ENCODE peak calls at places on chromosomes 13 and 19, in four cellular contexts. O, D, W and J are unnamed samples.
A peak's percentile ranks its signal among the peaks of the same experiment; 100 is the strongest.

GRCh38 chr13:26168835-26169234 is 53.3 kb downstream of the RNF6 start:
- DNase-seq in O (no peak), D (no peak), W (no peak), J (no peak)

GRCh38 chr13:78689011-78689410 is 30.1 kb upstream of the OBI1 start:
- DNase-seq in O (no peak), D (no peak), W (no peak), J (no peak)

GRCh38 chr19:2529473-2529918 is 53.6 kb downstream of the GADD45B start:
- DNase-seq in O (no peak), D (no peak), W (no peak), J (no peak)

GRCh38 chr13:77138813-77139212 is 111.9 kb upstream of the FBXL3 start:
- DNase-seq in O (no peak), D (no peak), W (no peak), J (no peak)

GRCh38 chr13:110521946-110522345 is 39.6 kb downstream of the RAB20 start:
- DNase-seq in O (no peak), D (no peak), W (no peak), J (no peak)

GRCh38 chr13:44622701-44623100 is 46.6 kb upstream of the TSC22D1 start:
- DNase-seq in O (no peak), D (no peak), W (no peak), J (no peak)

GRCh38 chr13:40376867-40377266 is 289.6 kb downstream of the FOXO1 start:
- DNase-seq in O (no peak), D (peak; percentile 69), W (peak; percentile 34), J (no peak)

GRCh38 chr19:18349524-18350128 is 9.2 kb downstream of the PGPEP1 start:
- DNase-seq in O (no peak), D (no peak), W (peak; percentile 53), J (no peak)

GRCh38 chr13:76885203-76886004 is 801 bp downstream of the KCTD12 start:
- DNase-seq in O (peak; percentile 44), D (peak; percentile 92), W (peak; percentile 77), J (peak; percentile 28)

GRCh38 chr13:113058129-113058987 is 47.2 kb upstream of the F7 start:
- DNase-seq in O (no peak), D (no peak), W (no peak), J (no peak)

GRCh38 chr13:110424596-110425443 is 117.7 kb downstream of the COL4A2 start:
- DNase-seq in O (no peak), D (no peak), W (no peak), J (no peak)

GRCh38 chr19:27746691-27747380 is 1466.1 kb downstream of the UQCRFS1 start:
- DNase-seq in O (peak; percentile 49), D (peak; percentile 69), W (no peak), J (peak; percentile 51)

GRCh38 chr13:113536461-113537110 is 46.1 kb upstream of the DCUN1D2 start:
- DNase-seq in O (no peak), D (no peak), W (no peak), J (no peak)

GRCh38 chr19:29860492-29860891 is 48.7 kb downstream of the CCNE1 start:
- DNase-seq in O (no peak), D (no peak), W (no peak), J (no peak)

GRCh38 chr19:15268192-15268927 is 36.1 kb upstream of the EPHX3 start:
- DNase-seq in O (no peak), D (no peak), W (no peak), J (no peak)

GRCh38 chr13:94950303-94950702 is 238.0 kb upstream of the SOX21 start:
- DNase-seq in O (peak; percentile 30), D (no peak), W (no peak), J (no peak)

GRCh38 chr19:19429361-19429760 is 23.9 kb downstream of the GATAD2A start:
- DNase-seq in O (no peak), D (no peak), W (no peak), J (no peak)

GRCh38 chr19:41753159-41753558 is 2.2 kb upstream of the CEACAM6 start:
- DNase-seq in O (peak; percentile 28), D (no peak), W (no peak), J (no peak)

GRCh38 chr13:46698015-46698414 is 98.9 kb downstream of the ESD start:
- DNase-seq in O (no peak), D (no peak), W (peak; percentile 47), J (peak; percentile 15)

GRCh38 chr13:48643159-48643558 is 10.6 kb upstream of the CYSLTR2 start:
- DNase-seq in O (no peak), D (no peak), W (no peak), J (no peak)

GRCh38 chr13:48644951-48645350 is 8.8 kb upstream of the CYSLTR2 start:
- DNase-seq in O (no peak), D (no peak), W (no peak), J (no peak)

GRCh38 chr13:48645845-48646244 is 7.9 kb upstream of the CYSLTR2 start:
- DNase-seq in O (no peak), D (no peak), W (no peak), J (no peak)

GRCh38 chr13:48642061-48642460 is 11.7 kb upstream of the CYSLTR2 start:
- DNase-seq in O (no peak), D (no peak), W (no peak), J (no peak)

GRCh38 chr13:48644141-48644540 is 9.6 kb upstream of the CYSLTR2 start:
- DNase-seq in O (no peak), D (no peak), W (no peak), J (no peak)
- H3K4me1 ChIP-seq in O (no peaks in the 10 kb centered on the region), D (no peaks in the 10 kb centered on the region), W (no peaks in the 10 kb centered on the region), J (no peaks in the 10 kb centered on the region)

GRCh38 chr19:10946964-10947657 is 13.7 kb upstream of the SMARCA4 start:
- DNase-seq in O (no peak), D (no peak), W (no peak), J (no peak)
- H3K4me1 ChIP-seq in O (no peaks in the 10 kb centered on the region), D (peaks cover 10% of the 10 kb centered on the region), W (no peaks in the 10 kb centered on the region), J (no peaks in the 10 kb centered on the region)

GRCh38 chr19:13092206-13092605 is 10.5 kb downstream of the LYL1 start:
- DNase-seq in O (no peak), D (no peak), W (no peak), J (peak; percentile 62)
- H3K4me1 ChIP-seq in O (peaks cover 27% of the 10 kb centered on the region), D (peaks cover 76% of the 10 kb centered on the region), W (peaks cover 50% of the 10 kb centered on the region), J (peaks cover 53% of the 10 kb centered on the region)

GRCh38 chr19:13056052-13056660 is 46.5 kb downstream of the LYL1 start:
- DNase-seq in O (no peak), D (no peak), W (peak; percentile 86), J (peak; percentile 87)
- H3K4me1 ChIP-seq in O (peaks cover 65% of the 10 kb centered on the region), D (peaks cover 100% of the 10 kb centered on the region), W (peaks cover 71% of the 10 kb centered on the region), J (peaks cover 100% of the 10 kb centered on the region)

GRCh38 chr19:38661996-38662395 is 14.5 kb downstream of the ACTN4 start:
- DNase-seq in O (no peak), D (no peak), W (no peak), J (no peak)
- H3K4me1 ChIP-seq in O (peaks cover 26% of the 10 kb centered on the region), D (peaks cover 100% of the 10 kb centered on the region), W (peaks cover 76% of the 10 kb centered on the region), J (peaks cover 94% of the 10 kb centered on the region)

DNA sequence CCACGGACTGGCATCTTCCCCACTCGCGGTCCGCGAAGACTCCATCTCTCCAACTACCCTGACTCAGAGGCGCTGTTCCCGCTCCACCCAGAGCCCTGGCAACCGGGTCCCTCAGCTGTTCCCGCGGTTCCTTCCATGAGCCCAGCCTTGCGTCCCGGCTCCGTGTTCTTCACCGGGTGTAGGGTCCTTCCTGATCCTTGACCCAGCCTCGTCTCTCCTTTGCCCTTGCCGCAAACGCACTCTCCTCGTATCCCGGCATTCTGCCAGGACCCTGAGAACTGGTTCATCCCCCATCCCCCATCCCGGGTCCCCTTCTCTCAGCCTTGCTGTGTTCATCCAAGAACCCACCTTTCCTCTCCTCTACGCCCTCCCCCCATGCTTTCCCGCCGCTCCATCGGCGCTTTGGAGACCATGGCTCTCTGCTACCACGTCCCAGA is 705 bp downstream of the ICAM5 start:
- DNase-seq in O (no peak), D (no peak), W (no peak), J (no peak)
- H3K4me1 ChIP-seq in O (peaks cover 51% of the 10 kb centered on the region), D (peaks cover 86% of the 10 kb centered on the region), W (peaks cover 31% of the 10 kb centered on the region), J (peaks cover 9% of the 10 kb centered on the region)

GRCh38 chr19:5288347-5288739 is 52.3 kb downstream of the PTPRS start:
- DNase-seq in O (no peak), D (no peak), W (no peak), J (no peak)
- H3K4me1 ChIP-seq in O (peaks cover 28% of the 10 kb centered on the region), D (peaks cover 70% of the 10 kb centered on the region), W (peaks cover 35% of the 10 kb centered on the region), J (peaks cover 9% of the 10 kb centered on the region)

DNA sequence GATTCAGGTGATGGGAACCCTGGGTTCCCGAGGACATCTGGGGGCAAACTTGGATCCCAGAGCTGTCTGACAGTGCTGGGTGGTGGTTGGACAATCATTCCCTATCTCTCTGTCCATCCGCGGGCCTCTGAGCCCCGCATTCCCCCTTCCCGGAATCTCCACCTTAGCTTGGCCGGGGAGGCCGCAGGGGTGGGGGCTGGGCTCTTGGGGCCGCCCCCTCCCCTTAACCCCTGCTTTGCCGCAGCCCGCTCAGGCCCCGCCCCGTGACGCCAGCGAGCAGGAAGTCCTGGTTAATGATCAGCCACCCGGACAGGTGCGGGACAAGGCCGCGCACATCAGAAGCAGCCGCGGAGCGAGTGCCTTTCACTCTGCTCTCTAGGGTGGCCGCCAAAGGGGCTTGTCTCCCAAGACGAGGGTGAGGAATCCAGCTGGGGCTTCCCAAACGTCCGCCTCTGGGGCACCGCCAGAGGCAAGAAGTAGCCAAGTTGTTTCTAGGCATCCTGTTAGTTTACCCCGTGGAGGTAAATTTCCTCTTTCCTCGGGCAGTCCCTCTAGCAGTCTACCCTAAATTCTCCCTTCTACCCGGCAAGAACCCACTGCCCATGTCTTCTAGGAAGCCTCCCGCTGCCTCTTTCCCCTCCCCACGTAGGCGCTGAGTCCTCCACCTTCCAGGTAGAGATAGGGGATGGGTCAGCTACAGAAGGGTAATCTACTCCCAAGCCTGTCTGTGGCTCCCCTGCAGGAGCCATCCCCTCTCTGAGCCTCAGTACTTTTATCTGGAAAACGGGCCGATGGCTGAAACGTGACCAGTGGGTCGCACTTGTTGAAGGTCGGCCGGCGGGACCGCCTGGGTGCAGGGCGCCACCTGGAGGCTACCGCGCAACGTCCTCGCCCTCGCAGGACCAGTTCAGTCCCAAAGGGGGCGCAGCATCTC is 3.0 kb downstream of the IRF2BP1 start:
- DNase-seq in O (peak; percentile 83), D (no peak), W (peak; percentile 71), J (peak; percentile 87)
- H3K4me1 ChIP-seq in O (peaks cover 17% of the 10 kb centered on the region), D (peaks cover 36% of the 10 kb centered on the region), W (peaks cover 30% of the 10 kb centered on the region), J (peaks cover 37% of the 10 kb centered on the region)